ENCODE peak calls at places on chromosomes 2 and 18, in five cellular contexts. One of them, this sample, is unnamed.

GRCh38 chr18:71942433-71942832 is 601.7 kb downstream of the CBLN2 start:
- DNase-seq in GM23248: no peak
- DNase-seq in PC-3: no peak
- DNase-seq in neural progenitor cell: no peak
- DNase-seq in hepatocyte: no peak
- DNase-seq in this sample: no peak

GRCh38 chr18:64009305-64009704 is 39.4 kb downstream of the SERPINB8 start:
- DNase-seq in GM23248: no peak
- DNase-seq in neural progenitor cell: no peak
- DNase-seq in PC-3: no peak
- DNase-seq in hepatocyte: no peak
- DNase-seq in this sample: no peak

GRCh38 chr2:45237128-45237527 is 227.9 kb upstream of the SIX2 start:
- DNase-seq in GM23248: no peak
- DNase-seq in PC-3: no peak
- DNase-seq in hepatocyte: no peak
- DNase-seq in neural progenitor cell: no peak
- DNase-seq in this sample: no peak

GRCh38 chr2:184157141-184157540 is 441.2 kb upstream of the ZNF804A start:
- DNase-seq in PC-3: no peak
- DNase-seq in hepatocyte: no peak
- DNase-seq in neural progenitor cell: no peak
- DNase-seq in GM23248: no peak
- DNase-seq in this sample: no peak

GRCh38 chr2:49616800-49617199 is 462.5 kb upstream of the FSHR start:
- DNase-seq in GM23248: peak; percentile 12
- DNase-seq in PC-3: peak; percentile 42
- DNase-seq in hepatocyte: peak; percentile 40
- DNase-seq in neural progenitor cell: peak; percentile 61
- DNase-seq in this sample: peak; percentile 75

GRCh38 chr2:218003994-218004419 is 1.2 kb upstream of the TNS1 start:
- DNase-seq in PC-3: no peak
- DNase-seq in GM23248: peak; percentile 96
- DNase-seq in hepatocyte: peak; percentile 68
- DNase-seq in neural progenitor cell: no peak
- DNase-seq in this sample: no peak

GRCh38 chr18:52237551-52237950 is 102.4 kb upstream of the DCC start:
- DNase-seq in GM23248: peak; percentile 82
- DNase-seq in hepatocyte: no peak
- DNase-seq in PC-3: peak; percentile 52
- DNase-seq in neural progenitor cell: no peak
- DNase-seq in this sample: no peak

GRCh38 chr2:1841903-1842791 is 97.8 kb upstream of the PXDN start:
- DNase-seq in GM23248: no peak
- DNase-seq in PC-3: no peak
- DNase-seq in neural progenitor cell: no peak
- DNase-seq in hepatocyte: no peak
- DNase-seq in this sample: peak; percentile 56

GRCh38 chr2:159921752-159922404 is 123.9 kb upstream of the CD302 start:
- DNase-seq in hepatocyte: peak; percentile 86
- DNase-seq in neural progenitor cell: peak; percentile 91
- DNase-seq in PC-3: peak; percentile 61
- DNase-seq in GM23248: peak; percentile 80
- DNase-seq in this sample: peak; percentile 96

GRCh38 chr2:15205562-15205961 is 355.6 kb downstream of the NBAS start:
- DNase-seq in PC-3: no peak
- DNase-seq in GM23248: no peak
- DNase-seq in neural progenitor cell: no peak
- DNase-seq in hepatocyte: no peak
- DNase-seq in this sample: no peak

GRCh38 chr2:171598713-171599319 is 76.5 kb downstream of the CYBRD1 start:
- DNase-seq in hepatocyte: peak; percentile 79
- DNase-seq in GM23248: peak; percentile 86
- DNase-seq in PC-3: peak; percentile 75
- DNase-seq in neural progenitor cell: peak; percentile 87
- DNase-seq in this sample: peak; percentile 86
- H3K4me3 ChIP-seq in hepatocyte: no peak overlapping the region
- H3K4me3 ChIP-seq in GM23248: no peak overlapping the region
- H3K4me3 ChIP-seq in PC-3: peak overlapping the region; percentile 14
- H3K4me3 ChIP-seq in neural progenitor cell: no peak overlapping the region
- H3K4me3 ChIP-seq in this sample: no peak overlapping the region

GRCh38 chr18:36501100-36501499 is 203.6 kb downstream of the FHOD3 start:
- DNase-seq in GM23248: no peak
- DNase-seq in PC-3: no peak
- DNase-seq in neural progenitor cell: no peak
- DNase-seq in hepatocyte: no peak
- DNase-seq in this sample: no peak

GRCh38 chr18:36503477-36503876 is 206.0 kb downstream of the FHOD3 start:
- DNase-seq in PC-3: no peak
- DNase-seq in GM23248: no peak
- DNase-seq in neural progenitor cell: no peak
- DNase-seq in hepatocyte: no peak
- DNase-seq in this sample: no peak

GRCh38 chr18:36496022-36496421 is 198.5 kb downstream of the FHOD3 start:
- DNase-seq in GM23248: peak; percentile 15
- DNase-seq in hepatocyte: no peak
- DNase-seq in PC-3: no peak
- DNase-seq in neural progenitor cell: no peak
- DNase-seq in this sample: no peak

GRCh38 chr18:36504928-36505327 is 207.4 kb downstream of the FHOD3 start:
- DNase-seq in PC-3: peak; percentile 72
- DNase-seq in neural progenitor cell: no peak
- DNase-seq in hepatocyte: no peak
- DNase-seq in GM23248: no peak
- DNase-seq in this sample: no peak

GRCh38 chr18:36499938-36500337 is 202.4 kb downstream of the FHOD3 start:
- DNase-seq in hepatocyte: no peak
- DNase-seq in PC-3: no peak
- DNase-seq in GM23248: no peak
- DNase-seq in neural progenitor cell: no peak
- DNase-seq in this sample: no peak
- TF ChIP-seq EZH2phosphoT487 in hepatocyte: no peak
- TF ChIP-seq EZH2phosphoT487 in PC-3: no peak
- TF ChIP-seq EZH2phosphoT487 in GM23248: no peak
- TF ChIP-seq EZH2phosphoT487 in neural progenitor cell: no peak
- TF ChIP-seq EZH2phosphoT487 in this sample: no peak

DNA sequence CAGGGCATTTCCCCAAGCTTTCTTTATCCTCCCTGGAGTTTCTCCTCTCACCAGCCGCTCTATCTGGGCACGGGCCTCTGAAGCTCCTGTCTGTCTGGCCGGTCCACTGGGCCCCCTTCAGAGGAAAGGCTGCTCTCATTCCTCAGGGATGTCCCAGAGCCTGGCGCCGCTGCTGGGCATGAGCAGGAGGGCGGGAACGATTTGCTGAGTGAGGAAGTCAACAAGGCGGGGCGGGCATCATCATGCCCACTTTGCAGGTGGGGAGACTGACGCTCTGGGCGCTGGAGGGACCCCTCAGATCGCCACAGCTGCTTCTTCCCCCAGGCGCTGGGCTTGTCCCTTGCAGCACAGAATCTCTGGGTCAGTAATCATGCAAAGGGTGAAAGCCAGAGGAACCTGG is 158.0 kb downstream of the CYRIA start:
- DNase-seq in hepatocyte: peak; percentile 23
- DNase-seq in neural progenitor cell: peak; percentile 35
- DNase-seq in PC-3: no peak
- DNase-seq in GM23248: peak; percentile 12
- DNase-seq in this sample: peak; percentile 37
- H3K4me3 ChIP-seq in hepatocyte: no peak overlapping the region
- H3K4me3 ChIP-seq in neural progenitor cell: peak overlapping the region; percentile 54
- H3K4me3 ChIP-seq in PC-3: peak overlapping the region; percentile 46
- H3K4me3 ChIP-seq in GM23248: peak overlapping the region; percentile 16
- H3K4me3 ChIP-seq in this sample: peak overlapping the region; percentile 70

GRCh38 chr2:59947220-59947619 is 606.2 kb downstream of the BCL11A start:
- DNase-seq in GM23248: no peak
- DNase-seq in neural progenitor cell: no peak
- DNase-seq in hepatocyte: no peak
- DNase-seq in PC-3: no peak
- DNase-seq in this sample: no peak
- TF ChIP-seq EZH2phosphoT487 in GM23248: no peak
- TF ChIP-seq EZH2phosphoT487 in neural progenitor cell: no peak
- TF ChIP-seq EZH2phosphoT487 in hepatocyte: no peak
- TF ChIP-seq EZH2phosphoT487 in PC-3: no peak
- TF ChIP-seq EZH2phosphoT487 in this sample: no peak